ENCODE peak calls at places on chromosome 18, in five cellular contexts. K is EH; B is Right ventricle myocardium superior; W is CD4-positive, CD25-positive, alpha-beta regulatory T cell; R is NCI-H187. I is an unnamed sample.

GRCh38 chr18:59621027-59621426 is 76.2 kb downstream of the CCBE1 start:
- DNase-seq in W (no peak), R (no peak), B (no peak), K (peak), I (peak)

GRCh38 chr18:41761329-41762028 is 193.6 kb upstream of the PIK3C3 start:
- DNase-seq in W (no peak), R (no peak), B (no peak), K (peak), I (peak)

GRCh38 chr18:75896865-75897264 is 469.4 kb upstream of the SMIM21 start:
- DNase-seq in K (peak), W (no peak), R (no peak), B (no peak), I (no peak)

GRCh38 chr18:75475228-75475627 is 47.7 kb upstream of the SMIM21 start:
- DNase-seq in B (no peak), K (peak), R (no peak), W (no peak), I (peak)

GRCh38 chr18:59898609-59899297 is 1.0 kb upstream of the PMAIP1 start:
- DNase-seq in B (no peak), R (no peak), K (no peak), W (no peak), I (no peak)

GRCh38 chr18:59357928-59358327 is 1.1 kb downstream of the LMAN1 start:
- DNase-seq in B (no peak), R (no peak), W (no peak), K (peak), I (peak)

GRCh38 chr18:57063601-57064000 is 83.3 kb upstream of the BOD1L2 start:
- DNase-seq in K (no peak), R (no peak), B (no peak), W (no peak), I (no peak)

GRCh38 chr18:36856815-36857214 is 27.9 kb downstream of the KIAA1328 start:
- DNase-seq in K (no peak), R (no peak), B (no peak), W (no peak), I (no peak)

GRCh38 chr18:79915161-79916127 is 36.0 kb downstream of the SLC66A2 start:
- DNase-seq in R (no peak), W (no peak), B (no peak), K (no peak), I (no peak)

GRCh38 chr18:427005-427404 is 73.5 kb downstream of the COLEC12 start:
- DNase-seq in K (peak), R (no peak), W (no peak), B (no peak), I (peak)

GRCh38 chr18:9721893-9722515 is 13.9 kb downstream of the RAB31 start:
- DNase-seq in B (no peak), K (no peak), R (no peak), W (no peak), I (no peak)

GRCh38 chr18:55362303-55362702 is 225.7 kb downstream of the TCF4 start:
- DNase-seq in W (no peak), B (no peak), R (no peak), K (no peak), I (no peak)

GRCh38 chr18:63365909-63366269 is 1.1 kb downstream of the KDSR start:
- DNase-seq in B (no peak), R (no peak), K (peak), W (no peak), I (no peak)

GRCh38 chr18:35611518-35611917 is 30.0 kb downstream of the GALNT1 start:
- DNase-seq in W (no peak), R (no peak), K (no peak), B (peak), I (no peak)

GRCh38 chr18:66193938-66194337 is 410.0 kb downstream of the CDH19 start:
- DNase-seq in R (no peak), K (no peak), B (no peak), W (no peak), I (no peak)

GRCh38 chr18:29979884-29980283 is 1062.7 kb downstream of the DSC3 start:
- DNase-seq in B (no peak), R (no peak), W (no peak), K (no peak), I (peak)

GRCh38 chr18:49898421-49898820 is 85.1 kb upstream of the ACAA2 start:
- DNase-seq in B (no peak), W (no peak), K (peak), R (no peak), I (peak)

GRCh38 chr18:54532222-54532621 is 58.8 kb upstream of the DYNAP start:
- DNase-seq in K (no peak), B (no peak), R (no peak), W (no peak), I (no peak)

GRCh38 chr18:78984941-78985784 is 5.5 kb downstream of the SALL3 start:
- DNase-seq in R (no peak), K (no peak), W (no peak), B (no peak), I (peak)

GRCh38 chr18:66722671-66723070 is 118.8 kb upstream of the CDH19 start:
- DNase-seq in K (no peak), R (no peak), B (no peak), W (no peak), I (no peak)

GRCh38 chr18:9688036-9688741 is 19.9 kb upstream of the RAB31 start:
- DNase-seq in R (peak), K (no peak), W (no peak), B (no peak), I (peak)

GRCh38 chr18:45688113-45688512 is 35.9 kb upstream of the SLC14A1 start:
- DNase-seq in W (no peak), K (peak), B (no peak), R (no peak), I (no peak)

GRCh38 chr18:68897286-68897685 is 99.4 kb downstream of the CCDC102B start:
- DNase-seq in B (no peak), R (no peak), W (no peak), K (no peak), I (no peak)

GRCh38 chr18:6741290-6741689 is 11.8 kb downstream of the ARHGAP28 start:
- DNase-seq in B (no peak), K (peak), W (no peak), R (no peak), I (peak)

GRCh38 chr18:33873127-33873526 is 295.1 kb downstream of the ASXL3 start:
- DNase-seq in B (no peak), K (no peak), W (no peak), R (no peak), I (no peak)

GRCh38 chr18:31626409-31626808 is 34.7 kb downstream of the TTR start:
- DNase-seq in R (no peak), B (no peak), W (no peak), K (no peak), I (no peak)

GRCh38 chr18:10912790-10913560 is 236.4 kb downstream of the PIEZO2 start:
- DNase-seq in B (peak), K (peak), W (no peak), R (no peak), I (peak)

GRCh38 chr18:60292186-60292585 is 80.4 kb downstream of the MC4R start:
- DNase-seq in K (no peak), B (no peak), W (no peak), R (peak), I (no peak)

GRCh38 chr18:58364867-58365533 is 263.9 kb downstream of the ALPK2 start:
- DNase-seq in W (no peak), R (no peak), B (no peak), K (peak), I (peak)

GRCh38 chr18:74963820-74964446 is 245.0 kb downstream of the PTGR3 start:
- DNase-seq in R (no peak), B (no peak), K (peak), W (no peak), I (peak)

GRCh38 chr18:33596178-33596854 is 18.3 kb downstream of the ASXL3 start:
- DNase-seq in W (no peak), B (no peak), R (no peak), K (no peak), I (peak)

GRCh38 chr18:25066536-25066935 is 285.4 kb downstream of the ZNF521 start:
- DNase-seq in W (no peak), K (peak), R (no peak), B (no peak), I (no peak)

GRCh38 chr18:21897811-21898210 is 157.2 kb downstream of the MIB1 start:
- DNase-seq in W (no peak), B (no peak), R (no peak), K (peak), I (peak)

I was measured in fibroblast of mammary gland.